ENCODE peak calls at places on chromosomes 5 and 9, in four cellular contexts. One of them, this sample, is unnamed.

GRCh38 chr5:64921386-64921785 is 152.7 kb downstream of the CWC27 start:
- DNase-seq in ovary: no peak
- DNase-seq in H54: no peak
- DNase-seq in IMR-90: no peak
- DNase-seq in this sample: no peak

GRCh38 chr5:132729896-132730295 is 7.5 kb downstream of the KIF3A start:
- DNase-seq in ovary: no peak
- DNase-seq in H54: no peak
- DNase-seq in IMR-90: no peak
- DNase-seq in this sample: no peak

GRCh38 chr9:135076143-135076875 is 11.2 kb upstream of the OLFM1 start:
- DNase-seq in ovary: no peak
- DNase-seq in H54: no peak
- DNase-seq in IMR-90: no peak
- DNase-seq in this sample: no peak

GRCh38 chr5:120297621-120298020 is 166.5 kb upstream of the PRR16 start:
- DNase-seq in ovary: no peak
- DNase-seq in H54: no peak
- DNase-seq in IMR-90: peak
- DNase-seq in this sample: no peak

GRCh38 chr9:117034862-117035261 is 347.8 kb downstream of the TRIM32 start:
- DNase-seq in ovary: no peak
- DNase-seq in H54: no peak
- DNase-seq in IMR-90: peak
- DNase-seq in this sample: no peak

GRCh38 chr5:25850581-25850980 is 1187.8 kb downstream of the CDH9 start:
- DNase-seq in ovary: no peak
- DNase-seq in H54: peak
- DNase-seq in IMR-90: no peak
- DNase-seq in this sample: no peak

GRCh38 chr5:138989720-138990119 is 114.6 kb upstream of the LRRTM2 start:
- DNase-seq in ovary: no peak
- DNase-seq in H54: no peak
- DNase-seq in IMR-90: peak
- DNase-seq in this sample: no peak

GRCh38 chr9:133701321-133701980 is 36.7 kb downstream of the SARDH start:
- DNase-seq in ovary: no peak
- DNase-seq in H54: no peak
- DNase-seq in IMR-90: no peak
- DNase-seq in this sample: no peak

GRCh38 chr9:98777618-98778017 is 18.7 kb downstream of the ANKS6 start:
- DNase-seq in ovary: no peak
- DNase-seq in H54: no peak
- DNase-seq in IMR-90: no peak
- DNase-seq in this sample: no peak

GRCh38 chr5:73668422-73669116 is 42.6 kb downstream of the ARHGEF28 start:
- DNase-seq in ovary: no peak
- DNase-seq in H54: no peak
- DNase-seq in IMR-90: no peak
- DNase-seq in this sample: no peak

GRCh38 chr9:37800631-37801286 is at the start of gene DCAF10:
- DNase-seq in ovary: peak
- DNase-seq in H54: peak
- DNase-seq in IMR-90: peak
- DNase-seq in this sample: peak
- TF ChIP-seq POLR2A in ovary: peak
- TF ChIP-seq POLR2A in H54: peak
- TF ChIP-seq POLR2A in IMR-90: peak
- TF ChIP-seq POLR2A in this sample: peak

GRCh38 chr5:123164019-123164418 is 75.0 kb downstream of the PRDM6 start:
- DNase-seq in ovary: no peak
- DNase-seq in H54: no peak
- DNase-seq in IMR-90: peak
- DNase-seq in this sample: no peak

GRCh38 chr5:123157797-123158528 is 68.9 kb downstream of the PRDM6 start:
- DNase-seq in ovary: peak
- DNase-seq in H54: no peak
- DNase-seq in IMR-90: peak
- DNase-seq in this sample: no peak

DNA sequence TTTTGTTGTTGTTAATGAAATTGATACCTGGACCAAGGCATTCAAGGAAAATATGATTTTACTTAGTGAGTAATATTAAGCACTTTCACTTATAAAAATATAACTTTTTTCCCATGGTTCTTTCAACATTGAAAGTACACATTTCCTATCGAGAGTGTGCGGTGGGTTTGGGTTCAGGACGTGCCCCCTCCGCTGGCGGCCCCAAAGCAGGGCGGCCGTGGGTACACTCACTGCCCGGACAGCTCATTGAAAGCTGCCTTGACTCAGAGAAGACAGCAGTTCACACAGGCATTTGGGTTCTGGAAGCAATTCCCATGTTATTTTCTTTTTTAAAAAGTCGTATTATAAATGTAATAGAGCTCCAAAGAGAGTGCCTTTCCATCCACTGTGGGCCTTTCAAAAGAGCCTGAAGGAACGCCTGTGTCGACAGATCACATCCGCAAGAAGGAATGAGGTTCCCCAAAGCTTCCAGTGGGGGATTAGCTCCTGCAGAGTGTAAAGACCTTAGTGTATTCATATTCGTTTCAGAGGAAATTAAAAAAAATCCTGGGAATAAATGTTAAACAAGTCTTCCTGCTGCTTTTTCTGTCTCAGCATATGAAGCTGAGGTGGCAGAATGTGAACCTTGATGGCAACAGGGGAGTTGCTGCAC is 74.3 kb downstream of the PRDM6 start:
- DNase-seq in ovary: no peak
- DNase-seq in H54: no peak
- DNase-seq in IMR-90: no peak
- DNase-seq in this sample: no peak
- TF ChIP-seq POLR2A in ovary: no peak
- TF ChIP-seq POLR2A in H54: no peak
- TF ChIP-seq POLR2A in IMR-90: no peak
- TF ChIP-seq POLR2A in this sample: no peak

GRCh38 chr5:95159603-95160002 is 125.3 kb downstream of the MCTP1 start:
- DNase-seq in ovary: no peak
- DNase-seq in H54: no peak
- DNase-seq in IMR-90: no peak
- DNase-seq in this sample: no peak
- TF ChIP-seq POLR2A in ovary: no peak
- TF ChIP-seq POLR2A in H54: no peak
- TF ChIP-seq POLR2A in IMR-90: no peak
- TF ChIP-seq POLR2A in this sample: no peak

GRCh38 chr5:177508837-177509236 is 789 bp downstream of the DOK3 start:
- DNase-seq in ovary: no peak
- DNase-seq in H54: no peak
- DNase-seq in IMR-90: no peak
- DNase-seq in this sample: peak
- TF ChIP-seq POLR2A in ovary: no peak
- TF ChIP-seq POLR2A in H54: no peak
- TF ChIP-seq POLR2A in IMR-90: no peak
- TF ChIP-seq POLR2A in this sample: peak

GRCh38 chr9:127608104-127608966 is 3.7 kb upstream of the STXBP1 start:
- DNase-seq in ovary: peak
- DNase-seq in H54: peak
- DNase-seq in IMR-90: peak
- DNase-seq in this sample: peak
- TF ChIP-seq POLR2A in ovary: no peak
- TF ChIP-seq POLR2A in H54: no peak
- TF ChIP-seq POLR2A in IMR-90: no peak
- TF ChIP-seq POLR2A in this sample: no peak

GRCh38 chr5:91306497-91306896 is 76.6 kb downstream of the ARRDC3 start:
- DNase-seq in ovary: no peak
- DNase-seq in H54: no peak
- DNase-seq in IMR-90: peak
- DNase-seq in this sample: no peak

GRCh38 chr5:91311168-91311696 is 71.9 kb downstream of the ARRDC3 start:
- DNase-seq in ovary: no peak
- DNase-seq in H54: no peak
- DNase-seq in IMR-90: no peak
- DNase-seq in this sample: no peak

GRCh38 chr5:91307023-91307422 is 76.1 kb downstream of the ARRDC3 start:
- DNase-seq in ovary: peak
- DNase-seq in H54: no peak
- DNase-seq in IMR-90: peak
- DNase-seq in this sample: peak

GRCh38 chr5:91312698-91313097 is 70.4 kb downstream of the ARRDC3 start:
- DNase-seq in ovary: no peak
- DNase-seq in H54: no peak
- DNase-seq in IMR-90: no peak
- DNase-seq in this sample: no peak

DNA sequence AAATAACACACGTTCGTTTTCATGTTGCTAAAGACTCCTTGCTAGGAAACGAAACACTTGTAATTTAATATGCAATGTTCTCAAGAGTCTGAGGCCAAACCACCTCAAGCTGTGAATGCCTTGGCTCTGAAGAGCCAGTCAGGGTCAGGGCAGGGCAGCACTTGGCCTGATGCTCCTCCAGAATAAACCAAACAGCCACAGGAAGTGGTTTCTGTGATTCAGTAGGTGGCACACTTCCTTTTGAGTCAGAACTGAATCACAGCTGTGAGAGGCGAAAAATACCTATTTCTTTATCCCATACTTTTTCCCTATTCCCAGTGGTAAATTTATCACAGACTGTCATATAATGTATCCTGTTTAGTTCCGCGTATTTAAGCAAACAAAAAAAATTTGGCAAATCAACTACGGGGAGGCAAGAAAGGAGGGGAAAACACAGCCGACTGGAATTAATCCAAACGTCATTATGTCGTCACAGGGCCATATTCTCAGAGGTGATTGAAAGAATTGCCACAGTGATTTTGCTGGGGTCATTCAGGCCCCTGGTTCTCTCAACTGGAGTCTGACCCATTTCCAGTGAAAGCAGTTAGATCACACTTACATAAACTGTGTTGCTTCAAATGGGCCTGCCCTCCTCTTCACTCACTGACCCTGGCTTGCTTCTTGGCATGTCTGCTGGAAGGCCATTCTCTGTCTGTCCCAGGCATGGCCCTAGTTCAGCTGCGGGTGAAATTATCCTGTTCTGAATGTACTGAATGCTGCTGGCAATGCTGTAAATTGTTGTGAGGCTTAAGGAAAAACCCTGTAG is 71.2 kb downstream of the ARRDC3 start:
- DNase-seq in ovary: peak
- DNase-seq in H54: peak
- DNase-seq in IMR-90: peak
- DNase-seq in this sample: peak
- TF ChIP-seq POLR2A in ovary: no peak
- TF ChIP-seq POLR2A in H54: no peak
- TF ChIP-seq POLR2A in IMR-90: no peak
- TF ChIP-seq POLR2A in this sample: no peak

GRCh38 chr5:68656936-68657857 is 436.6 kb upstream of the SLC30A5 start:
- DNase-seq in ovary: no peak
- DNase-seq in H54: no peak
- DNase-seq in IMR-90: no peak
- DNase-seq in this sample: no peak
- TF ChIP-seq POLR2A in ovary: no peak
- TF ChIP-seq POLR2A in H54: no peak
- TF ChIP-seq POLR2A in IMR-90: no peak
- TF ChIP-seq POLR2A in this sample: no peak